ENCODE peak calls at places on chromosomes 7 and 10, in eight cellular contexts. E is EH; S is naive thymus-derived CD4-positive, alpha-beta T cell; M is stimulated activated CD4-positive, alpha-beta T cell treated with anti-CD3 and anti-CD28 coated beads, TNF-alpha, amount 100 ng/mL, for 24 hours; X is uterus; P is NCI-H1436; O is anterior cingulate cortex; J is A549. F is an unnamed sample.

GRCh38 chr7:54964136-54964535 is 54.7 kb upstream of the EGFR start:
- DNase-seq in E (no peak), S (no peak), M (no peak), X (no peak), P (no peak), O (no peak), J (no peak), F (no peak)

GRCh38 chr7:105011771-105012502 is 2.1 kb upstream of the KMT2E start:
- DNase-seq in E (peak; percentile 35), S (peak; percentile 37), M (no peak), X (peak; percentile 42), P (no peak), O (no peak), J (peak; percentile 27), F (no peak)

GRCh38 chr10:121753726-121754476 is 155.7 kb upstream of the FGFR2 start:
- DNase-seq in E (peak; percentile 89), S (no peak), M (no peak), X (no peak), P (no peak), O (no peak), J (peak; percentile 37), F (no peak)

GRCh38 chr10:101267336-101267735 is 38.1 kb upstream of the LBX1 start:
- DNase-seq in E (no peak), S (no peak), M (no peak), X (no peak), P (no peak), O (no peak), J (no peak), F (no peak)

GRCh38 chr7:91922857-91923256 is 17.8 kb upstream of the AKAP9 start:
- DNase-seq in E (peak; percentile 49), S (no peak), M (no peak), X (no peak), P (no peak), O (no peak), J (no peak), F (no peak)

GRCh38 chr10:79101560-79101971 is 32.8 kb downstream of the ZMIZ1 start:
- DNase-seq in E (no peak), S (no peak), M (no peak), X (no peak), P (no peak), O (no peak), J (no peak), F (no peak)

GRCh38 chr7:131108212-131108980 is 219.3 kb upstream of the MKLN1 start:
- DNase-seq in E (peak; percentile 16), S (peak; percentile 58), M (no peak), X (no peak), P (no peak), O (no peak), J (peak; percentile 39), F (no peak)

GRCh38 chr10:70807566-70807965 is 8.2 kb upstream of the SGPL1 start:
- DNase-seq in E (no peak), S (no peak), M (no peak), X (no peak), P (no peak), O (no peak), J (no peak), F (no peak)

GRCh38 chr10:14080795-14081194 is 249.9 kb downstream of the FRMD4A start:
- DNase-seq in E (no peak), S (no peak), M (no peak), X (no peak), P (no peak), O (no peak), J (no peak), F (no peak)

GRCh38 chr7:47937065-47937687 is 11.1 kb downstream of the PKD1L1 start:
- DNase-seq in E (no peak), S (no peak), M (no peak), X (no peak), P (no peak), O (no peak), J (no peak), F (no peak)

GRCh38 chr7:101696-102376 is 90.5 kb upstream of the FAM20C start:
- DNase-seq in E (peak; percentile 98), S (no peak), M (no peak), X (no peak), P (no peak), O (no peak), J (no peak), F (no peak)

GRCh38 chr7:69739906-69740545 is 141.8 kb downstream of the AUTS2 start:
- DNase-seq in E (no peak), S (no peak), M (no peak), X (peak; percentile 28), P (no peak), O (no peak), J (no peak), F (no peak)

F was measured in head of caudate nucleus.